ENCODE peak calls at places on chromosome 18, in four cellular contexts. T is left ventricle myocardium inferior; B is stimulated activated CD4-positive, alpha-beta T cell treated with anti-CD3 and anti-CD28 coated beads, Interleukin-2, amount 100 ng/mL, for 48 hours; R is K562. V is an unnamed sample.

GRCh38 chr18:77400561-77400960 is 150.9 kb downstream of the GALR1 start:
- DNase-seq in T (no peak), B (no peak), R (no peak), V (no peak)

GRCh38 chr18:75253784-75254183 is 43.2 kb downstream of the TSHZ1 start:
- DNase-seq in B (no peak), T (no peak), R (no peak), V (no peak)

GRCh38 chr18:47397671-47398319 is 146.3 kb upstream of the SKOR2 start:
- DNase-seq in B (peak; percentile 2), R (peak; percentile 44), T (no peak), V (no peak)

GRCh38 chr18:23992119-23992940 is 22.2 kb upstream of the TTC39C start:
- DNase-seq in B (no peak), R (no peak), T (peak; percentile 51), V (no peak)

GRCh38 chr18:52077251-52077983 is 262.6 kb upstream of the DCC start:
- DNase-seq in B (no peak), T (no peak), R (no peak), V (no peak)

GRCh38 chr18:10085876-10086275 is 172.1 kb downstream of the VAPA start:
- DNase-seq in T (no peak), R (no peak), B (no peak), V (no peak)

GRCh38 chr18:10052871-10053270 is 139.1 kb downstream of the VAPA start:
- DNase-seq in B (no peak), T (no peak), R (no peak), V (no peak)

GRCh38 chr18:72235422-72235821 is 308.7 kb downstream of the CBLN2 start:
- DNase-seq in R (no peak), T (no peak), B (no peak), V (no peak)

GRCh38 chr18:77131100-77131651 is 1.4 kb downstream of the MBP start:
- DNase-seq in B (no peak), T (peak; percentile 59), R (no peak), V (no peak)

GRCh38 chr18:50970006-50970405 is 2.2 kb downstream of the ELAC1 start:
- DNase-seq in T (peak; percentile 42), B (no peak), R (no peak), V (no peak)

GRCh38 chr18:54772081-54772480 is 56.2 kb upstream of the RAB27B start:
- DNase-seq in T (no peak), R (no peak), B (no peak), V (no peak)

GRCh38 chr18:75915941-75916640 is 488.6 kb upstream of the SMIM21 start:
- DNase-seq in T (no peak), B (no peak), R (peak; percentile 10), V (no peak)